ENCODE peak calls at places on chromosomes 4 and X, in four cellular contexts. S, Y, A and E are unnamed samples.

GRCh38 chr4:139524062-139524631 is 31.9 kb downstream of the SETD7 start:
- DNase-seq in S (no peak), Y (no peak), A (no peak), E (no peak)

GRCh38 chrX:15055146-15055930 is 182.1 kb downstream of the MOSPD2 start:
- DNase-seq in S (no peak), Y (no peak), A (no peak), E (no peak)

GRCh38 chrX:98956014-98956413 is 1454.1 kb downstream of the PCDH19 start:
- DNase-seq in S (no peak), Y (no peak), A (no peak), E (peak)

GRCh38 chr4:175833574-175834350 is 21.7 kb upstream of the GPM6A start:
- DNase-seq in S (no peak), Y (no peak), A (no peak), E (peak)

GRCh38 chrX:133335027-133335426 is 80.3 kb downstream of the GPC4 start:
- DNase-seq in S (no peak), Y (no peak), A (no peak), E (peak)

GRCh38 chr4:61462451-61463326 is 262.6 kb downstream of the ADGRL3 start:
- DNase-seq in S (no peak), Y (no peak), A (no peak), E (no peak)

GRCh38 chr4:185481390-185481789 is 9.9 kb upstream of the CCDC110 start:
- DNase-seq in S (no peak), Y (no peak), A (no peak), E (no peak)

GRCh38 chr4:6771229-6771671 is 11.3 kb upstream of the KIAA0232 start:
- DNase-seq in S (peak), Y (no peak), A (no peak), E (no peak)

GRCh38 chrX:23332101-23332887 is 2.4 kb upstream of the PTCHD1 start:
- DNase-seq in S (peak), Y (no peak), A (no peak), E (peak)

GRCh38 chrX:150405576-150405975 is 42.5 kb downstream of the MAMLD1 start:
- DNase-seq in S (no peak), Y (no peak), A (no peak), E (peak)

GRCh38 chr4:185792384-185793146 is 19.4 kb downstream of the SORBS2 start:
- DNase-seq in S (no peak), Y (peak), A (no peak), E (no peak)